ENCODE peak calls at places on chromosomes 13 and 19, in seven cellular contexts. G is HCT116, Y is tibial artery, L is neural progenitor cell, W is lower leg skin, F is lower lobe of right lung, E is ovary. V is an unnamed sample.

GRCh38 chr13:20526664-20527063 is 1.0 kb upstream of the CRYL1 start:
- DNase-seq in G (no peak), Y (no peak), L (no peak), W (no peak), F (no peak), E (no peak), V (peak)

GRCh38 chr13:66102864-66103263 is 1127.3 kb downstream of the PCDH9 start:
- DNase-seq in G (no peak), Y (no peak), L (no peak), W (no peak), F (no peak), E (no peak), V (peak)

GRCh38 chr13:41601718-41602445 is 144.5 kb downstream of the RGCC start:
- DNase-seq in G (no peak), Y (no peak), L (no peak), W (no peak), F (no peak), E (no peak), V (peak)

GRCh38 chr19:28497137-28497536 is 715.8 kb downstream of the UQCRFS1 start:
- DNase-seq in G (no peak), Y (no peak), L (no peak), W (no peak), F (no peak), E (no peak), V (peak)

GRCh38 chr13:70784590-70784989 is 676.3 kb upstream of the KLHL1 start:
- DNase-seq in G (no peak), Y (no peak), L (no peak), W (no peak), F (no peak), E (no peak), V (no peak)

GRCh38 chr13:93476175-93476574 is 249.6 kb downstream of the GPC6 start:
- DNase-seq in G (no peak), Y (no peak), L (no peak), W (no peak), F (no peak), E (no peak), V (peak)

GRCh38 chr19:45311640-45312039 is 11.0 kb downstream of the CKM start:
- DNase-seq in G (no peak), Y (no peak), L (no peak), W (no peak), F (peak), E (no peak), V (no peak)

GRCh38 chr19:32289566-32290210 is 55.7 kb upstream of the ZNF507 start:
- DNase-seq in G (no peak), Y (no peak), L (no peak), W (no peak), F (no peak), E (no peak), V (no peak)

GRCh38 chr13:102089177-102089576 is 312.7 kb downstream of the FGF14 start:
- DNase-seq in G (no peak), Y (no peak), L (no peak), W (no peak), F (no peak), E (no peak), V (peak)

GRCh38 chr13:46580362-46580839 is 27.4 kb downstream of the LRCH1 start:
- DNase-seq in G (no peak), Y (no peak), L (peak), W (no peak), F (no peak), E (no peak), V (no peak)

GRCh38 chr19:8580710-8581281 is 3.6 kb upstream of the MYO1F start:
- DNase-seq in G (peak), Y (peak), L (peak), W (peak), F (peak), E (peak), V (peak)

GRCh38 chr13:45851171-45851889 is at the start of gene SIAH3:
- DNase-seq in G (no peak), Y (no peak), L (peak), W (no peak), F (no peak), E (no peak), V (no peak)

GRCh38 chr13:36453518-36453917 is 21.2 kb downstream of the CCNA1 start:
- DNase-seq in G (no peak), Y (no peak), L (peak), W (no peak), F (no peak), E (no peak), V (peak)

GRCh38 chr13:49602005-49602404 is 16.6 kb upstream of the RCBTB1 start:
- DNase-seq in G (no peak), Y (no peak), L (no peak), W (no peak), F (no peak), E (no peak), V (no peak)

GRCh38 chr19:18156841-18157464 is 4.0 kb downstream of the PIK3R2 start:
- DNase-seq in G (peak), Y (peak), L (no peak), W (peak), F (peak), E (peak), V (peak)

GRCh38 chr19:56660381-56661105 is 11.0 kb downstream of the ZNF835 start:
- DNase-seq in G (no peak), Y (no peak), L (no peak), W (peak), F (no peak), E (peak), V (no peak)

GRCh38 chr13:44884076-44884729 is 105.1 kb downstream of the NUFIP1 start:
- DNase-seq in G (no peak), Y (no peak), L (no peak), W (no peak), F (no peak), E (no peak), V (peak)

GRCh38 chr13:76696370-76696769 is 189.8 kb downstream of the KCTD12 start:
- DNase-seq in G (no peak), Y (no peak), L (no peak), W (no peak), F (no peak), E (no peak), V (peak)

GRCh38 chr13:74090397-74090796 is 43.8 kb downstream of the KLF12 start:
- DNase-seq in G (no peak), Y (no peak), L (no peak), W (no peak), F (no peak), E (no peak), V (no peak)

GRCh38 chr13:108155185-108156106 is 59.9 kb downstream of the LIG4 start:
- DNase-seq in G (peak), Y (no peak), L (peak), W (no peak), F (peak), E (peak), V (peak)

GRCh38 chr13:91242652-91243051 is 104.8 kb upstream of the MIR17HG start:
- DNase-seq in G (no peak), Y (no peak), L (no peak), W (no peak), F (no peak), E (no peak), V (peak)

GRCh38 chr13:48353590-48353989 is 50.0 kb downstream of the RB1 start:
- DNase-seq in G (no peak), Y (no peak), L (no peak), W (no peak), F (no peak), E (no peak), V (no peak)

GRCh38 chr13:51781246-51782022 is 22.5 kb downstream of the DHRS12 start:
- DNase-seq in G (peak), Y (no peak), L (peak), W (no peak), F (no peak), E (no peak), V (peak)

GRCh38 chr19:32407004-32407992 is 1.7 kb downstream of the DPY19L3 start:
- DNase-seq in G (no peak), Y (no peak), L (no peak), W (peak), F (peak), E (peak), V (peak)

GRCh38 chr19:46834984-46835383 is 15.7 kb downstream of the AP2S1 start:
- DNase-seq in G (no peak), Y (no peak), L (no peak), W (no peak), F (no peak), E (no peak), V (no peak)

GRCh38 chr13:48160879-48161278 is 66.0 kb upstream of the MED4 start:
- DNase-seq in G (no peak), Y (no peak), L (no peak), W (peak), F (no peak), E (no peak), V (peak)

GRCh38 chr19:15365264-15365663 is 14.3 kb downstream of the AKAP8 start:
- DNase-seq in G (no peak), Y (no peak), L (no peak), W (no peak), F (no peak), E (no peak), V (no peak)

GRCh38 chr19:47762615-47763308 is 15.7 kb upstream of the SELENOW start:
- DNase-seq in G (no peak), Y (no peak), L (no peak), W (no peak), F (no peak), E (no peak), V (no peak)

GRCh38 chr19:46629546-46630025 is 4.7 kb upstream of the PTGIR start:
- DNase-seq in G (no peak), Y (no peak), L (no peak), W (no peak), F (peak), E (no peak), V (no peak)

GRCh38 chr13:54092686-54093085 is 1064.1 kb downstream of the OLFM4 start:
- DNase-seq in G (no peak), Y (no peak), L (no peak), W (no peak), F (no peak), E (no peak), V (no peak)

GRCh38 chr13:35908221-35908620 is 223.0 kb downstream of the DCLK1 start:
- DNase-seq in G (no peak), Y (no peak), L (peak), W (no peak), F (no peak), E (no peak), V (no peak)

GRCh38 chr19:54180691-54181091 is 7.7 kb upstream of the TMC4 start:
- DNase-seq in G (no peak), Y (no peak), L (no peak), W (no peak), F (peak), E (no peak), V (no peak)

GRCh38 chr19:29678484-29679106 is 13.3 kb downstream of the PLEKHF1 start:
- DNase-seq in G (no peak), Y (peak), L (no peak), W (no peak), F (no peak), E (peak), V (no peak)

GRCh38 chr13:76512676-76513277 is 373.4 kb downstream of the KCTD12 start:
- DNase-seq in G (no peak), Y (no peak), L (no peak), W (no peak), F (no peak), E (no peak), V (peak)

DNA sequence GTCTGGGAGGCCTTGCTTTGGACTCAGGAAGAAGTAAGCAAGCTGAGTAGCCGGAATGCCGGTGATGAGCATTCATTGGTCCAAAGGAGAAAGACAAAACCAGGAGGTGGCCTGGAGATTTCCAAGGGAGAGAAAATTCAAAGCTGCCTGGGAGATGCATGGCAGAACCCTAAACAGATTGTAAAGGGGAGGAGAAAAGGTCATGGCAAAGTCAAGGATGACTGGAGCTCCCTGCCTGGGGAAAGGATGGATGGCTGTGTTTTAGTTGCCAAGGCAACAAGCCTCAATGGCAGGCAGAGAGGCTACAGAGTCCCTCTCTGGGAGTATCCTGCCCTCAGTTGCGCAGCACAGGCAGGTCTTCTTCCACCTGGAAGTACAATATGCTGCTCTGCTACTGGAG is 134.0 kb downstream of the ENOX1 start:
- DNase-seq in G (no peak), Y (no peak), L (no peak), W (no peak), F (no peak), E (no peak), V (no peak)
- H3K4me3 ChIP-seq in G (no peak), Y (no peak), L (no peak), W (no peak), F (no peak), E (no peak), V (no peak)

GRCh38 chr13:27997904-27998522 is 9.5 kb upstream of the URAD start:
- DNase-seq in G (peak), Y (peak), L (peak), W (peak), F (no peak), E (no peak), V (peak)
- TF ChIP-seq CTCF in G (peak), Y (peak), L (peak), W (no peak), F (peak), E (no peak), V (peak)

GRCh38 chr13:99498304-99499161 is 2.7 kb upstream of the TM9SF2 start:
- DNase-seq in G (peak), Y (peak), L (peak), W (peak), F (peak), E (peak), V (peak)

GRCh38 chr13:99500839-99501134 is 485 bp upstream of the TM9SF2 start:
- DNase-seq in G (no peak), Y (no peak), L (no peak), W (no peak), F (no peak), E (no peak), V (no peak)

GRCh38 chr13:99496322-99497142 is 4.7 kb upstream of the TM9SF2 start:
- DNase-seq in G (peak), Y (peak), L (no peak), W (peak), F (peak), E (peak), V (no peak)

GRCh38 chr13:99501135-99501951 is at the start of gene TM9SF2:
- DNase-seq in G (peak), Y (peak), L (peak), W (peak), F (peak), E (peak), V (peak)

DNA sequence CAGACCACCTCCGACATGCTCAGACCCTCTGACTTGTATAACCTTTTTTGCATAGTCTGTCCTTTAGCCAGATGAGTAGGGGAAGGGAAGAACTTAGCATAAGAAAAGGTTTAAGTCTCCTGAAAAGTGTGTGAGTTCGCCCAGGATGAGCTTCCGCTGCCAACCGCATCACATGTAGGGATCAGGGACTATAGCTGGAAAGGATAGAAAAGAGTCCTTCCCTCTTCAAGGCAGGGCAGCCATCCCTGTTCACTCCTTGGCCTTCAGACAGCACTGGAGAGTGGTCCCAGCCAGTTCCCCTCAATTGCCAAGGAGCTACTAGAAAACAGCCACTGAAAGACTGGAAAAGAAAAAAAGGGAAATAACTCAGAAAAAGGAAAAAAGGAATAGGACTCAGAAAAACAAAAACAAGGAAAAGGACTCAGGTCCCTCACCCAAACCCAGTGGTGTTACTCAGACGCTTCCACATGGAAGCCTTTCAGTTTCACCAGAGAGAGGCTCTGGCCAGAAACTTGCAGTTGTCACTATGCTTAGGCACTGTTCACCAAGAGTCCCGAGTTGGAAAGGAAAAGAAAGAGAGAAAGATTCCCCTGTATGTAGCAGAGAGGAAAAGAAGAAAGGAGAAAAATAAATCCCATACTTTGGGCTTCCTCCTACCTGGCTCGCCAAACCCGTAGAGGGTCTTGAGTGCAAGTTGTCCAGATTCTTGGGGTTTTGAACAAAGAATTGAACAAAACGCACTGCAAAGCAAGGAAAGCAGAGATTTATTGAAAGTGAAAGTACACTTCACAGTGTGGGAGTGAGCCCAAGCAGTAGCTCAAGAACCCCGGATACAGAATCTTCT is 5.6 kb upstream of the TM9SF2 start:
- DNase-seq in G (no peak), Y (no peak), L (no peak), W (no peak), F (no peak), E (no peak), V (no peak)
- H3K4me3 ChIP-seq in G (peak), Y (peak), L (no peak), W (no peak), F (peak), E (peak), V (no peak)

GRCh38 chr19:11887247-11887617 is 350 bp upstream of the ZNF69 start:
- DNase-seq in G (no peak), Y (no peak), L (no peak), W (no peak), F (no peak), E (no peak), V (no peak)

GRCh38 chr19:11890634-11891033 is 3.1 kb downstream of the ZNF69 start:
- DNase-seq in G (no peak), Y (no peak), L (no peak), W (no peak), F (no peak), E (no peak), V (no peak)

DNA sequence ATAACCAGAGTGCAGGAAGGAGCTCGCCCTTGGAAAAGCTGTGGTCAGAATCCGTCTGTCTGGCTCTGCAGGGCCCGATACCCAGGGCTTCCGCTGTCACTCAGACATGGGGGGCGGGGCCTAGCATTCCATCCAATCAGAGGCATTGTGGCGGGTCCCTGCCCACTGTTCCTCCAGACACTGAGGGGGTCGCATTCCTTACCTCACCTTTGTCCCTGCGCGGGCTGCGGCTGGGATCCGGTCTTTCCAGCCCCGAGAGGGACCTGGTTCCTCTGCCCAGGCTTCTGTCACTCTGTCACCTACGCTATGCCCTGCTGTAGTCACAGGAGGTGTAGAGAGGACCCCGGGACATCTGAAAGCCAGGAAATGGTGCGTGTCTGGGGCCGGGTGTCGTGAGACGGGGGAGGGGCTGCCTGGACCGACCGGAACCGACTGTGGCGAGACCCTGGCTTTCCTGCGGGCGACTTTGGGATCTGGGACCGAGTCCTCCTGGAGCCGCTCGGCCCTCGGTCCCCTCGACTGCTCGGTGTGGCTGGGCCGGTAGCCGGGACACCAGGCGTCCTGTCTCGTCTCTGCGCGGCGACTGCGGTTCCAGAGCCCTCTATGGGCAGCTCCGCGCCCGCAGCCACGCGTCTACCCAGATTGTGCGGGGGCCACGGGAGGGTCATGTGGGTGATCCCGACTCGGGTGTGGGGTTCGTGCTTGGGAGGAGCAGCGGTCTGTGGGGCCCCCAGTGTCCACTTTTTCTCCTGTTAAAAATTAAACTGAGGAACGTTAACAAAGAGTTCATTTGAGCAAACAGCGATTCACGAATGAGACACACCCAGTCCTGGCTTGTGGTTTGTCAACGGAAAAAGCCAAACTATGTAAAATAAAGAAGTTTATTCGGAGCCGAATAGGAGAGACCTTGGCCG is at the start of gene ZNF69:
- DNase-seq in G (no peak), Y (peak), L (peak), W (peak), F (peak), E (peak), V (peak)
- TF ChIP-seq CTCF in G (no peak), Y (peak), L (peak), W (no peak), F (peak), E (no peak), V (peak)

GRCh38 chr19:9914315-9915207 is 21.8 kb downstream of the OLFM2 start:
- DNase-seq in G (peak), Y (peak), L (peak), W (peak), F (peak), E (peak), V (peak)

GRCh38 chr19:9911524-9911923 is 24.8 kb downstream of the OLFM2 start:
- DNase-seq in G (no peak), Y (no peak), L (no peak), W (no peak), F (no peak), E (no peak), V (no peak)

GRCh38 chr19:9914001-9914314 is 22.4 kb downstream of the OLFM2 start:
- DNase-seq in G (no peak), Y (no peak), L (peak), W (no peak), F (no peak), E (no peak), V (no peak)

GRCh38 chr19:9913237-9914000 is 22.9 kb downstream of the OLFM2 start:
- DNase-seq in G (no peak), Y (no peak), L (peak), W (no peak), F (no peak), E (no peak), V (no peak)

DNA sequence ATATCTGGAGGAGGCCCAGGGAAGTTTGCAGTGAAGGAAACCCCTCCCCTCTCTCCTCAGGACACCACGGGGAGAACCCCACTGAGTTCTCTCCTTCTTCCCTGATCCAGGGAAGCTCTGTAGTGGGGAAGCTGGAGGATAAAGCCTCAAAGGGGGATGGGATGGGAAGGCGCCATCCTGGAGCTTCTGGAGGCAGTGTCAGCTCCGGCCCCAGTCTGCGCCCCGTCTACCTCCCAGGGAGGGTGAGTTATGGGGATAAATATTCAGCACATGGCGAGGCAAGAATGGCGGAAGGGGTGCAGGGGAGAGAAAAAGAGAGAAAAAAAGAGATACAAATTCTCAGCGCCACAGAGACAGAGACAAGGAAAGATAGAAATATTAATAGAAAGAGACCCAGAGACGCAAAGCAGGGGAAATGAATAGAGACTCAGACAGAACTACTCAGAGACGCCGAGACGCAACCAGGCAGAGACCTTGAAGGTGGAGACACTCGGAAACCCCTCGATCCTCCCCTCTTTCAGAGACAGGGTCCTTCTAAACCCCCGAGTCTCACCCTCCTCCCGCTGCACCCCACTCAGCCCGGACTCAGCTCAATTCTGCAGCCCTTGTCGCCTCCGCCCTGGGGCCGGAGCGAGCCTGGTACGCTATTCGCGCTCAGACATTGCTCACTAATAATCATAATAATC is 23.6 kb downstream of the OLFM2 start:
- DNase-seq in G (no peak), Y (no peak), L (no peak), W (no peak), F (no peak), E (no peak), V (no peak)
- H3K4me3 ChIP-seq in G (no peak), Y (no peak), L (peak), W (no peak), F (peak), E (no peak), V (no peak)

V was measured in astrocyte of the spinal cord.